ENCODE peak calls at places on chromosomes 1 and 21, in seven cellular contexts. G, U, W, V, A, M and I are unnamed samples.

GRCh38 chr1:23167353-23168078 is 1.1 kb downstream of the LUZP1 start:
- DNase-seq in G (no peak), U (no peak), W (peak; percentile 47), V (peak; percentile 77), A (no peak), M (peak; percentile 73), I (no peak)

GRCh38 chr21:45780647-45781046 is 137.1 kb downstream of the PCBP3 start:
- DNase-seq in G (no peak), U (no peak), W (no peak), V (no peak), A (no peak), M (no peak), I (no peak)

GRCh38 chr1:20729990-20730689 is 2.4 kb downstream of the SH2D5 start:
- DNase-seq in G (no peak), U (no peak), W (no peak), V (peak; percentile 48), A (no peak), M (no peak), I (no peak)

GRCh38 chr1:108670131-108670773 is 9.4 kb upstream of the HENMT1 start:
- DNase-seq in G (no peak), U (no peak), W (no peak), V (no peak), A (no peak), M (no peak), I (no peak)

GRCh38 chr1:43625063-43625780 is 24.7 kb upstream of the KDM4A start:
- DNase-seq in G (no peak), U (no peak), W (no peak), V (no peak), A (no peak), M (no peak), I (no peak)

GRCh38 chr1:226735576-226735975 is 3.5 kb downstream of the ITPKB start:
- DNase-seq in G (no peak), U (no peak), W (no peak), V (no peak), A (no peak), M (no peak), I (no peak)

GRCh38 chr21:45228171-45228641 is 59.5 kb downstream of the POFUT2 start:
- DNase-seq in G (peak; percentile 39), U (peak; percentile 42), W (no peak), V (no peak), A (peak; percentile 67), M (peak; percentile 69), I (peak; percentile 63)

GRCh38 chr21:35491114-35491513 is 442.0 kb upstream of the RUNX1 start:
- DNase-seq in G (no peak), U (no peak), W (no peak), V (no peak), A (no peak), M (no peak), I (no peak)

GRCh38 chr1:201565771-201566528 is 27.0 kb downstream of the NAV1 start:
- DNase-seq in G (no peak), U (no peak), W (no peak), V (no peak), A (no peak), M (no peak), I (no peak)

GRCh38 chr21:43908167-43908566 is 43.1 kb downstream of the AGPAT3 start:
- DNase-seq in G (no peak), U (no peak), W (no peak), V (no peak), A (no peak), M (no peak), I (no peak)

DNA sequence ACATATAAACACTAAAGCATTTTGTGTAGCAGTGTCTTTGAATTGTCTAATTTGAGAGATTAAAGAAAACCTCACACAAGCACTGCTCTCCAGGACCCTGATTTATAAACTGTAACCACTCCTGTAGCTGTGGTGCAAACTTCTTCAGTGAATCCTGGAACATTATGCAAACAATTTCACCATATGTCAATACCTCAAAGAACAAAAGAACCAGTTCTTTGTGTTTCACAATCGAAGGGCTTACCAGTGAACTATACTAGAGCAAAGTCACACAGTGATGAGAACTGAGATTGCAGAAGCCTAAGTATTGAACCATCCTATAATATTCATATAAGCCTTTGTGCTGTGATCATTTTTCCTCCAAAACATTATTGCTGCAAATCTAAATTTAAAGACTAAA is 21.5 kb downstream of the DPH5 start:
- DNase-seq in G (no peak), U (no peak), W (no peak), V (no peak), A (no peak), M (peak; percentile 13), I (peak; percentile 20)
- H3K27ac ChIP-seq in G (no peak overlapping the region), U (no peak overlapping the region), W (peak overlapping the region; percentile 29), V (no peak overlapping the region), A (no peak overlapping the region), M (no peak overlapping the region), I (peak overlapping the region; percentile 46)

GRCh38 chr1:183783896-183784637 is 20.9 kb upstream of the RGL1 start:
- DNase-seq in G (no peak), U (no peak), W (peak; percentile 82), V (no peak), A (peak; percentile 51), M (peak; percentile 50), I (no peak)

GRCh38 chr1:183792300-183792699 is 12.6 kb upstream of the RGL1 start:
- DNase-seq in G (no peak), U (no peak), W (no peak), V (no peak), A (no peak), M (no peak), I (no peak)

GRCh38 chr1:183783342-183783741 is 21.6 kb upstream of the RGL1 start:
- DNase-seq in G (no peak), U (no peak), W (no peak), V (no peak), A (no peak), M (no peak), I (no peak)

GRCh38 chr1:183787704-183788103 is 17.2 kb upstream of the RGL1 start:
- DNase-seq in G (no peak), U (no peak), W (no peak), V (no peak), A (no peak), M (no peak), I (no peak)
- H3K27ac ChIP-seq in G (no peak overlapping the region), U (no peak overlapping the region), W (no peak overlapping the region), V (no peak overlapping the region), A (no peak overlapping the region), M (no peak overlapping the region), I (no peak overlapping the region)

DNA sequence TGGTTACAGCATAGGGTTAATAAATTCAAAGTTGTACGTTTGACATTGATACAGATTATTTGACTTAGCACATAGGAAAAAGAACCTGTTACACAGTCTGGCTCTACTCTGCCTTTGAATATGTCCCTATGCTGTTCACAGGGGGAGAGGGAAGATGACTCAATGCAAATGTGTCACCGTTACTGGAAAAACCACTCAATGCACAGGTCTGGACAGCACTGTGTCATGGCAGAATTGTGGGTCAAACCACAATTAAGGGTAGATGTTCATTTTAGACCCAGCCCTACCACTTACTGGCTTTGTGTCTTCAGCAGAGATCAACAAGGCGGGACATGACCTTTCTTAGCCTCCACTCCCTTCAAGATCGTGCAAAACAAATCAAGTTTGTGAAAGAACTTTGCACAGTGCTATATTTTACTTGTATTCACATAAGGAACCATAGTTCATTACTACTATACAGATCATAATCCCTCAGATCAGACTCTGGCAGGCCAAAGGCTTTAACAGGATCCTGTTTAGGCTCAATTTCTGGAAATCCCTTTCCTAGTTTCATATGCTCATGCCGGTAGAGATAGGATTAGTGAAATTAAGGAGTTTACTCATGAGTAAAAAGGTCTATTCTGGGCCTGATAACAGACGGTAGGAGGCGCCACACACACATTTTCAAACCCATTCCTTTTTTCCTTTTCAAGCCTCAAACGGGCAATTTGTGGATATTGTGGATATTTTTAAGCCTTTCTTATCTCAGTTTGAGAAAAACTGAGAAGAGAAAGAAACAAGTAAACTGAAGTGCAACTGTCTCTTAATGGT is 22.0 kb downstream of the EIF2D start:
- DNase-seq in G (no peak), U (peak; percentile 59), W (no peak), V (no peak), A (no peak), M (no peak), I (peak; percentile 87)
- H3K27ac ChIP-seq in G (peak overlapping the region; percentile 39), U (no peak overlapping the region), W (peak overlapping the region; percentile 43), V (peak overlapping the region; percentile 12), A (peak overlapping the region; percentile 60), M (no peak overlapping the region), I (peak overlapping the region; percentile 65)

GRCh38 chr1:162265983-162266382 is 110.7 kb downstream of the SPATA46 start:
- DNase-seq in G (no peak), U (no peak), W (no peak), V (no peak), A (no peak), M (no peak), I (no peak)
- H3K27ac ChIP-seq in G (no peak overlapping the region), U (no peak overlapping the region), W (no peak overlapping the region), V (no peak overlapping the region), A (no peak overlapping the region), M (no peak overlapping the region), I (no peak overlapping the region)

GRCh38 chr1:156663178-156663577 is 14.0 kb downstream of the NES start:
- DNase-seq in G (no peak), U (no peak), W (peak; percentile 85), V (no peak), A (no peak), M (peak; percentile 49), I (no peak)
- H3K27ac ChIP-seq in G (no peak overlapping the region), U (no peak overlapping the region), W (peak overlapping the region; percentile 92), V (peak overlapping the region; percentile 69), A (peak overlapping the region; percentile 94), M (peak overlapping the region; percentile 82), I (no peak overlapping the region)

DNA sequence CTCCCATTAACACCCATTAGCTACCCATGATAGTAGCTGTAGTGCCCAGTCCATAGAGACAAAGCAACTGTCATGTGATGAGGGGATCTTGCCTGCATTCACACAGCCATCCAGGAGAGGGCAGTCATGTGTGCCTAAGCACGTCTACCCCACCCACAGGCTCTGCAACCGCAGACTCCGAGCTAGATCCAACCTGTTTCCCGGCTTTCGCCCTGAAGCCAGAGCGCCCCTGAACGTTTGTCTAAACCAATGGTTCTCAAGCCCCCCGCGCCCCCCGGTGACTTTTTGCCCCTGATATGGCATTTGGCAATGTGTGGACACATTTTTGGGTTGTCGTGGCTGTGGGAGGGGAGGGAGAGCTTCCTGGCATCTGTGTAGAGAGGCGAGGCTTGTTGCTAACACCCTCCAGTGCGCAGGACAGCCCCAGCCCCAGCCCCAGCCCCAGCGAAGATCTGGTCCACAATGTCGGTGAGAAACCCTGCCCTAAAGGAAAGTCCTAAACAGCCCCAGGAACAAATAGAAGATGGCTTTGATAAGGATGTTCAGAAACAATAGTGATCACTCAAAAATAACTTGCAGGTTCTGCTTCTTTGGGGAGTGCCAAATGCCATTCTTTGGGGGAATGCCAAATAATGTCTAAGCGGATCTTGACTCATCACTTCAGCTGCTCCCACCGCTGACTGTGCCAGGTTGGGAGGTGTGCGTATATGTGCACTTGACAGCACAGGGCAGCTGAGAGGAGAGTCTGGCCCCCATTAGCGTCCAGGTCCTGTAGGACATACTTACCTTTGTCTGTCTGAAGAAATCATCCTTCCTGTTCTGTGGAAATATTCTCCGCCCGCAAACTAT is 34.5 kb downstream of the SLC44A3 start:
- DNase-seq in G (peak; percentile 58), U (peak; percentile 90), W (peak; percentile 88), V (peak; percentile 90), A (peak; percentile 91), M (peak; percentile 93), I (peak; percentile 87)
- H3K27ac ChIP-seq in G (no peak overlapping the region), U (peak overlapping the region; percentile 61), W (peak overlapping the region; percentile 63), V (peak overlapping the region; percentile 65), A (peak overlapping the region; percentile 88), M (peak overlapping the region; percentile 58), I (peak overlapping the region; percentile 90)